ENCODE peak calls at places on chromosomes 1 and 21, in four cellular contexts. F is stomach, X is neural progenitor cell, V is cardiac muscle cell. H is an unnamed sample.

GRCh38 chr1:198449281-198449680 is 91.2 kb downstream of the ATP6V1G3 start:
- DNase-seq in X (no peak), F (no peak), V (no peak), H (no peak)

GRCh38 chr1:43238104-43238503 is 31.7 kb upstream of the TMEM125 start:
- DNase-seq in V (peak), F (peak), X (peak), H (no peak)

GRCh38 chr1:58975888-58976287 is 192.0 kb upstream of the JUN start:
- DNase-seq in F (no peak), V (no peak), X (no peak), H (no peak)

GRCh38 chr1:39576016-39576657 is 453 bp downstream of the PABPC4 start:
- DNase-seq in V (peak), X (peak), F (peak), H (no peak)

GRCh38 chr1:53379662-53380002 is 51.8 kb upstream of the LRP8 start:
- DNase-seq in F (no peak), V (no peak), X (no peak), H (no peak)

GRCh38 chr1:26078286-26079177 is 11.1 kb upstream of the TRIM63 start:
- DNase-seq in F (no peak), V (no peak), X (no peak), H (no peak)

GRCh38 chr1:62784509-62785365 is 805 bp downstream of the ATG4C start:
- DNase-seq in X (no peak), V (no peak), F (no peak), H (no peak)

GRCh38 chr1:12059722-12060464 is 3.2 kb upstream of the TNFRSF8 start:
- DNase-seq in V (no peak), F (no peak), X (no peak), H (no peak)

GRCh38 chr1:201128962-201129361 is 2.0 kb upstream of the ASCL5 start:
- DNase-seq in X (no peak), V (no peak), F (no peak), H (no peak)

GRCh38 chr21:36388835-36389234 is 3.6 kb downstream of the CHAF1B start:
- DNase-seq in X (peak), F (no peak), V (no peak), H (no peak)

GRCh38 chr1:181189691-181190361 is 101.3 kb downstream of the IER5 start:
- DNase-seq in F (peak), X (peak), V (peak), H (peak)

GRCh38 chr1:180614746-180615145 is 17.1 kb upstream of the XPR1 start:
- DNase-seq in F (no peak), X (no peak), V (no peak), H (no peak)

GRCh38 chr1:36530791-36531190 is 48.1 kb upstream of the CSF3R start:
- DNase-seq in F (no peak), X (no peak), V (no peak), H (no peak)

GRCh38 chr1:181174860-181175259 is 86.4 kb downstream of the IER5 start:
- DNase-seq in V (no peak), X (no peak), F (no peak), H (no peak)

GRCh38 chr1:87024936-87025537 is 110.6 kb downstream of the HS2ST1 start:
- DNase-seq in V (peak), F (no peak), X (peak), H (no peak)

GRCh38 chr1:87131809-87132663 is 196.6 kb upstream of the LMO4 start:
- DNase-seq in F (peak), X (peak), V (peak), H (peak)

GRCh38 chr1:116666747-116667576 is 571 bp downstream of the IGSF3 start:
- DNase-seq in V (no peak), F (peak), X (peak), H (no peak)

GRCh38 chr1:221741971-221742554 is at the start of gene DUSP10:
- DNase-seq in F (peak), V (peak), X (peak), H (peak)
- TF ChIP-seq CTCF in F (no peak), V (peak), X (no peak), H (no peak)

GRCh38 chr1:41840592-41841246 is 78.0 kb downstream of the HIVEP3 start:
- DNase-seq in X (no peak), V (no peak), F (no peak), H (no peak)
- TF ChIP-seq CTCF in X (no peak), V (no peak), F (no peak), H (no peak)

GRCh38 chr1:61518670-61519400 is 206.1 kb downstream of the TM2D1 start:
- DNase-seq in X (no peak), F (no peak), V (no peak), H (no peak)
- TF ChIP-seq CTCF in X (no peak), F (no peak), V (no peak), H (no peak)

DNA sequence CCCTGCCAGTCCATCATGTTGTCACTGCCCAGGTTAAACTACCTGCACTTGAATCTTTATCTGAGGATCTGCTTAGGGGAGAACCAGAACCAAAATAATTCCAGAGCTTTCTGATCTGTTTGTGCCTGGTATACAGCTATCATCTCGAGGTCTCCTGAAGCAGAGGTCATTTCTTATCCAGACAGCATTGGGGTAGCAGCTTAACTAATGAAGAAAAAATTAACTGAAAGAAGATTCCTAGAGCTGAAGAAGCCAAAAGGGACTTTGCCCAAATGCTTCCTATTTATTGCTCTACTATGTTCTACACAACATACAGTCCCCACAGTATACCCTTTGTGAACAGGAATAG is 2.7 kb downstream of the NTPCR start:
- DNase-seq in X (no peak), F (no peak), V (no peak), H (no peak)
- TF ChIP-seq CTCF in X (no peak), F (no peak), V (no peak), H (no peak)

DNA sequence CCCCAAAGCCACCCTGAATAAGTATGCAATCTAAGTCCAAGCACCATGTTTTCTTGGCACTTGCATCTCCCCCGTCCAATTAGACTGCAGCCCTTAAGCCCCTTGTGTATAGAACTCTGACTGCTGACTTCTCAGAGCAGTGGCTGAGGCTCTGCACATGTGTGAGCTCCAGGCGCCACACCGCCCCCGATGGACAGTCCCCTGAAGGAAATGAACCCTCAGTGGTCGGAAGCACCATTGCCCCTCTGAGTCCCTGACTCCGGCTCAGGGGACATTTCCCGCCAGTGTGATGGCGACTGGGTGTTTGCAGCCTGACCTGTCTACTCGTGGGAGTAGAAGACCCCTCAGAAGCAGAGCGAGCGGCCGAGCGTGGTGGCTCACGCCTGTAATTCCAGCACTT is 37.2 kb upstream of the SCCPDH start:
- DNase-seq in F (no peak), V (peak), X (peak), H (no peak)
- TF ChIP-seq CTCF in F (no peak), V (no peak), X (peak), H (no peak)

H was measured in omental fat pad.